ENCODE peak calls at places on chromosomes 16 and 17, in five cellular contexts. A is GM12878, K is A549, W is H1, E is HepG2. R is an unnamed sample.

GRCh38 chr17:36591434-36592315 is at the start of gene DHRS11:
- DNase-seq in E (peak; percentile 59), A (no peak), K (peak; percentile 97), W (peak; percentile 46), R (peak; percentile 95)

GRCh38 chr17:75308732-75309629 is 19.7 kb upstream of the SLC25A19 start:
- DNase-seq in W (no peak), E (peak; percentile 94), A (no peak), K (peak; percentile 35), R (no peak)

GRCh38 chr16:1821861-1822611 is 4.6 kb downstream of the HAGH start:
- DNase-seq in E (no peak), K (no peak), A (no peak), W (no peak), R (no peak)

GRCh38 chr17:42363767-42364585 is 24.3 kb downstream of the STAT3 start:
- DNase-seq in A (no peak), W (no peak), K (no peak), E (no peak), R (no peak)

GRCh38 chr16:68408967-68409366 is 39.3 kb downstream of the SMPD3 start:
- DNase-seq in E (no peak), K (no peak), A (no peak), W (peak; percentile 36), R (no peak)

GRCh38 chr17:49229805-49230600 is 584 bp downstream of the PHOSPHO1 start:
- DNase-seq in W (no peak), E (no peak), K (no peak), A (no peak), R (no peak)

GRCh38 chr17:72852267-72852945 is 240.1 kb downstream of the SLC39A11 start:
- DNase-seq in A (no peak), W (no peak), E (no peak), K (no peak), R (no peak)

GRCh38 chr17:60920107-60920506 is 242.5 kb downstream of the BCAS3 start:
- DNase-seq in E (peak; percentile 12), W (no peak), K (no peak), A (no peak), R (no peak)

GRCh38 chr16:87496101-87496801 is 3.4 kb upstream of the ZCCHC14 start:
- DNase-seq in K (no peak), E (no peak), W (no peak), A (peak; percentile 8), R (no peak)

GRCh38 chr16:1283996-1284592 is 25.3 kb upstream of the UBE2I start:
- DNase-seq in K (no peak), E (no peak), W (no peak), A (no peak), R (no peak)

GRCh38 chr16:27365142-27366089 is 36.6 kb upstream of the IL21R start:
- DNase-seq in A (no peak), E (peak; percentile 58), W (no peak), K (no peak), R (no peak)

GRCh38 chr17:49519781-49520180 is 24.7 kb downstream of the NGFR start:
- DNase-seq in W (no peak), K (no peak), E (no peak), A (no peak), R (no peak)

GRCh38 chr16:23979426-23979825 is 143.6 kb downstream of the PRKCB start:
- DNase-seq in K (no peak), A (no peak), W (no peak), E (no peak), R (no peak)

GRCh38 chr16:11198817-11199216 is 57.2 kb downstream of the SOCS1 start:
- DNase-seq in A (no peak), E (no peak), W (no peak), K (peak; percentile 22), R (peak; percentile 70)

GRCh38 chr17:81470944-81471803 is 41.4 kb downstream of the ACTG1 start:
- DNase-seq in W (no peak), A (no peak), K (no peak), E (no peak), R (no peak)
- TF ChIP-seq HDAC2 in W (no peak), A (no peak), K (no peak), E (no peak), R (no peak)

DNA sequence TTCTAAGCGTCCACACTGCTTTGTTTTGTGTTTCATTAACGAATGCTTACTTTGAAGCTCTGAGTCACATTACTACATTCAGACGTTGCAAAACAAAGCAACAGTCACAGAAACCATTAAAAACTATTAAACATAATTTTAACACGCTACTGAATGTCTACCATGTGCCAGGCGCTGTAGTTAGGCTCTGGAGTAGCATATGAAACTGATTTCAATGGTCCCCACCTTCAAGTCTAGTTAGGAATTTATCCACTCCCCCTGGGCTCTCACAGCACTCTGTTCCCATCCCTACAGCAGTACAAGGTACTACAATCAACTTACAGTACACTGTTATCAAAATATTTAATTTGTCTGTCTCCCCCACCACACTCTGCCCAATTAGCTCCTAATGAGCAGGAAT is 631 bp downstream of the UTP6 start:
- DNase-seq in A (no peak), K (peak; percentile 41), W (no peak), E (peak; percentile 16), R (peak; percentile 35)
- TF ChIP-seq HDAC2 in A (no peak), K (no peak), W (no peak), E (no peak), R (no peak)

DNA sequence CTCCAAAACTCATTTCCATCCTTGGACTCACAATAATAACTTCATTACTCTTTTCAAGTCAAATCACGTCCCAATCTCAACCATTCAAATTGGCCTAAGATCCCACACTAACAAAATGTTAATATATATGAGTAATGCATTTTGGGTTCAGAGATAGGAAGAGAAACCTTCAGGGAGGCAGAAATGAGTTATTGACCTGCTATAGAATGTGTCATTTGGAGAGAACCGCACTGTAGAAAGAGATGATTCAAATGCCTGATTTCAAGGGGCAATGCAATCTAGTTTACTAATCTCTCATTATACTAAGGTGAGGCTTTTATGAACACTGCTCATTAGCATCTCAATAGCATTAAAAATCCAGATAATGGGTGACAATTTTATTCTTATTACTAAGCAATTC is 1595.0 kb upstream of the GOT2 start:
- DNase-seq in K (no peak), A (no peak), E (no peak), W (no peak), R (no peak)
- TF ChIP-seq HDAC2 in K (no peak), A (no peak), E (no peak), W (no peak), R (no peak)

GRCh38 chr17:67248291-67248690 is 3.3 kb upstream of the HELZ start:
- DNase-seq in A (no peak), W (no peak), K (no peak), E (no peak), R (no peak)
- TF ChIP-seq HDAC2 in A (no peak), W (no peak), K (no peak), E (no peak), R (no peak)

GRCh38 chr17:77728022-77728671 is 230.4 kb upstream of the TNRC6C start:
- DNase-seq in A (no peak), W (no peak), K (no peak), E (peak; percentile 58), R (no peak)
- TF ChIP-seq HDAC2 in A (no peak), W (no peak), K (no peak), E (no peak), R (no peak)

GRCh38 chr16:88878356-88878755 is 11.9 kb upstream of the PABPN1L start:
- DNase-seq in W (no peak), A (no peak), E (no peak), K (no peak), R (no peak)

GRCh38 chr16:88879788-88880055 is 13.3 kb upstream of the PABPN1L start:
- DNase-seq in E (no peak), A (no peak), W (no peak), K (no peak), R (no peak)

GRCh38 chr16:88880226-88881051 is 14.0 kb upstream of the PABPN1L start:
- DNase-seq in K (no peak), W (no peak), A (no peak), E (no peak), R (no peak)

GRCh38 chr16:88877564-88878289 is 11.3 kb upstream of the PABPN1L start:
- DNase-seq in A (no peak), E (no peak), W (no peak), K (no peak), R (no peak)

DNA sequence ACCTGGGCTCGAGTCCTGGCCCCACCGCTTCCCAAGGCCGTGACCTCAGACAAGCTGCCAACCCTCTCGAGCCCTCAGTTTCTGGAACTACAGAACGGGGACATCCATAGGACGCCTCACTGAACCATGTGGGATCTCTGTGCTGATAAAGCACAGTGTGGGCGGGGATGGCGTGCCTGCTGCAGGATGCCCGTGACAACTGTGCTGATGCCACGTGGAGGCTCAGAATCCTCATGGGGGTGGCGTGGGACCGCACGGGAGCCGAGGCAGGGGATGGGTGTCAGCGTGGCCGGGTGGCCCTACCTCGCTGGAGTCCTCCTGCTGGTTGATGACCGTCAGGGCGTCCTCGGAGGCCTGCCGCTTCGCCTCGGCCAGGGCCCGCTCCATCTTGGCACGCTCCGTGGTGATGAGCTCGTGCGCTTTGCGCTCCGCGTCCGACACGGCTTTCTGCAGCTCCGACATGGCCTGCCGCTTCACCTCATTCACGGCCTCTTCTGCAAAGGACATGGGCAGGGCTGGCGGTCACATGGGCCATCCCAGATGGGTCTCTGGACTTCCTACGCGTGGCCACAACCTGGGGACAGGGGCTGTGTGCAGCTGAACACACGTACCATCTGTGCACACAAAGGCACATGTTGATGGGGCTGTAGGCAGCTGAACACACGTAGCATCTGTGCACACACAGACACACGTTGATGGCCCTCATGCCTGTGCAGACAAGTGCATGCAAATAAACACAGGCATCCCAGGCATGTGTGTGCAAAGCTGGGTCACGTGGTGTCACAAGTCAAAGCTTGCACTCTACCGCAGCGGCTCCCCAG is 12.7 kb upstream of the PABPN1L start:
- DNase-seq in E (no peak), A (no peak), K (no peak), W (no peak), R (no peak)
- TF ChIP-seq HDAC2 in E (no peak), A (no peak), K (no peak), W (no peak), R (no peak)

GRCh38 chr17:67390646-67391480 is 13.8 kb downstream of the PITPNC1 start:
- DNase-seq in W (no peak), A (peak; percentile 87), E (peak; percentile 86), K (peak; percentile 42), R (no peak)
- TF ChIP-seq HDAC2 in W (no peak), A (no peak), E (peak; percentile 32), K (no peak), R (no peak)

DNA sequence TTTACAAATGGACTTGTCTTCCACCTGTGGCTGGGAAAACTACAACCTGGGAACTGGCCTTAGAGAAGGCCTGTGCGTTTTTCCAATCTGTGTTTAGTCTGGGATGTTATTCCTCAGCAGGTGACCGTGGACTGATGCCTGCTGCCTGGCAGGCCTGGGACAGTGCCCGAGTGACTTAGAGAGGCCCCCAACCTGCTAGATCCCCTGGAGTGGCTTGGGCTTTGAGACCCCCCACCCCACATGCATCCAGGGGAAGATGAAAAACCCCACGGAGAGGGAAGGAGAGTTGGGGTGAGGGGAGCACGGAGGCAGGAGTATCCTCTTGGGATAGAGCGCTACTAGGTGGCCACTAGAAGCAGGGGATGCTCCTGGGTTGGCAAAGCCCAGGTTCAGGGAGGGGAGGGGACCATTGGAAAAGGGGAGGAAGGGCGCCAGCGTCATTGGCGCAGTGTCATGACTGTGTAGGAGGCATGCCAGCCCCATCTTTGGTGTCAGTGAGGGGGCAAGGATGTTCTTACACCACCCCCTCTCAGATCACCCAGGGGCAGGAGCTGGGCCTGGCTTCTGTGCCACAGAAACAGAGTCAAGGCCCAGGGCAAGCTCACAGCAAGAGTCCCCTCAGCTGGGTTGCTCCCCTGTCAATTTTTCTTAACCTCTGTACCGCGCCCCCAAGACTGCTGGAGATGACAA is 54.1 kb downstream of the MEAK7 start:
- DNase-seq in A (no peak), K (no peak), W (no peak), E (no peak), R (no peak)
- TF ChIP-seq HDAC2 in A (no peak), K (no peak), W (no peak), E (no peak), R (no peak)

R was measured in K562.